ENCODE peak calls at places on chromosomes 6 and 20, in nine cellular contexts. H is astrocyte of the cerebellum, E is neural crest cell, V is NB4, O is left ventricle myocardium inferior, T is type B pancreatic cell, L is testis, Y is ovary, C is cardiac fibroblast. A is an unnamed sample.

GRCh38 chr6:94636780-94637385 is 940.5 kb upstream of the MANEA start:
- DNase-seq in E (no peak), L (no peak), T (no peak), C (no peak), V (peak), O (no peak), Y (no peak), H (peak), A (no peak)

GRCh38 chr6:152244998-152245630 is 392.0 kb downstream of the SYNE1 start:
- DNase-seq in O (no peak), C (peak), V (no peak), H (no peak), T (no peak), L (no peak), Y (no peak), E (no peak), A (no peak)

GRCh38 chr20:20369353-20370086 is 1.6 kb downstream of the INSM1 start:
- DNase-seq in V (no peak), O (no peak), T (no peak), E (no peak), Y (no peak), H (no peak), L (no peak), C (no peak), A (no peak)

GRCh38 chr6:63213325-63213724 is 2.1 kb downstream of the FKBP1C start:
- DNase-seq in L (no peak), V (no peak), T (no peak), C (no peak), E (no peak), H (no peak), O (no peak), Y (no peak), A (no peak)

GRCh38 chr20:49794336-49795124 is 18.1 kb upstream of the SLC9A8 start:
- DNase-seq in V (peak), Y (no peak), O (no peak), E (no peak), C (no peak), L (no peak), H (no peak), T (no peak), A (peak)

GRCh38 chr6:70973591-70973990 is 16.7 kb upstream of the B3GAT2 start:
- DNase-seq in V (no peak), E (no peak), L (no peak), C (no peak), Y (no peak), T (no peak), O (no peak), H (no peak), A (no peak)

GRCh38 chr20:4607287-4607713 is 114.4 kb upstream of the PRND start:
- DNase-seq in V (peak), O (no peak), E (peak), C (peak), L (peak), H (peak), Y (peak), T (no peak), A (peak)

GRCh38 chr6:116271309-116271708 is 8.4 kb downstream of the TSPYL1 start:
- DNase-seq in L (no peak), V (no peak), E (no peak), H (no peak), Y (no peak), O (no peak), T (no peak), C (no peak), A (no peak)

GRCh38 chr6:7058250-7058923 is 49.4 kb upstream of the RREB1 start:
- DNase-seq in C (peak), T (no peak), V (peak), O (no peak), Y (no peak), E (no peak), L (no peak), H (peak), A (peak)

GRCh38 chr6:41462980-41463930 is 82.9 kb upstream of the FOXP4 start:
- DNase-seq in L (peak), E (peak), O (peak), H (no peak), Y (peak), C (peak), V (peak), T (no peak), A (peak)

GRCh38 chr20:64151634-64152530 is 12.4 kb upstream of the MYT1 start:
- DNase-seq in Y (no peak), E (no peak), V (no peak), L (no peak), T (no peak), C (no peak), O (no peak), H (no peak), A (no peak)

GRCh38 chr6:75855047-75855446 is 106.0 kb downstream of the MYO6 start:
- DNase-seq in O (no peak), H (peak), Y (no peak), T (no peak), E (peak), V (peak), L (peak), C (peak), A (peak)
- TF ChIP-seq CTCF in O (peak), H (peak), Y (no peak), T (peak), E (peak), V (peak), L (peak), C (peak), A (peak)

DNA sequence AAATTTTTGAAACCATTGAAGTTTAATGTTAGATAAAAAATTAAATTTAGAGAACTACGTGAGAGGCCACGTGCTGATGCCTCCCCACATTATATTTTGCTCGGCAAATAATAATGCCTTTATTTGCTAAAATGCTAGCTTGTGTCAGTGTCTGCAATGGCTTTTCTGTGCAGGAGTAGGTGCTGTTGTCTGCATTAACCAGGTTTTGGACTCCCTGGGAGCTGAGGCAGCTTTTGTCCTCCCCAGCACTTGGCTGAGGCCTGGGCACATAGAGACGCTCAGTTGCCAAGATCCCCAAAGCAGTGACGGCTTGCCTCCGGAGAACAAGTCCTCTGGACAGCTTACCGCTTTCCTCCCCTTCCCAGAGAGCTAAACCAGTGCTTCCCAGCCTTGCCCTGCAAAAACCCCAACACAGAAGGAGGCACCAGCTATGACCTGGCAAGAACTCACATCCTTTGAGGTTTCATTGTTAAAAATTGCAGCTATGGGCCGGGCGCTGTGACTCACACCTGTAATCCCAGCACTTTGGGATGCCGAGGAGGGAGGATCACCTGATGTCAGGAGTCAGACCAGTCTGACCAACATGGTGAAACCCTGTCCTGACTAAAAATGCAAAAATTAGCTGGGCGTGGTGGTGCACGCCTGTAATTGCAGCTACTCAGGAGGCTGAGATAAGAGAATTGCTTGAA is 59.9 kb downstream of the KAT14 start:
- DNase-seq in Y (no peak), E (no peak), O (no peak), L (no peak), T (no peak), V (no peak), C (no peak), H (no peak), A (no peak)
- TF ChIP-seq CTCF in Y (no peak), E (no peak), O (no peak), L (no peak), T (no peak), V (no peak), C (no peak), H (no peak), A (no peak)

GRCh38 chr6:27312950-27313271 is 838 bp upstream of the POM121L2 start:
- DNase-seq in T (no peak), V (no peak), E (no peak), C (no peak), Y (no peak), H (no peak), O (no peak), L (no peak), A (no peak)
- TF ChIP-seq CTCF in T (peak), V (no peak), E (peak), C (no peak), Y (no peak), H (no peak), O (no peak), L (no peak), A (peak)

GRCh38 chr6:147366290-147366689 is 142.2 kb upstream of the SAMD5 start:
- DNase-seq in H (no peak), E (no peak), V (peak), C (peak), L (no peak), Y (no peak), O (no peak), T (no peak), A (no peak)
- TF ChIP-seq CTCF in H (no peak), E (no peak), V (no peak), C (no peak), L (no peak), Y (no peak), O (no peak), T (no peak), A (no peak)

GRCh38 chr6:46015119-46015968 is at the start of gene CLIC5:
- DNase-seq in C (no peak), O (peak), L (no peak), V (no peak), H (no peak), E (peak), T (no peak), Y (no peak), A (no peak)
- TF ChIP-seq CTCF in C (no peak), O (no peak), L (no peak), V (no peak), H (no peak), E (no peak), T (no peak), Y (no peak), A (no peak)

A was measured in HFFc6.